ENCODE peak calls at places on chromosomes 2 and 18, in ten cellular contexts. W, C, R, J, S, Q, O, Y, V and Z are unnamed samples.

GRCh38 chr2:231708773-231709635 is 679 bp downstream of the PTMA start:
- DNase-seq in W (peak), C (no peak), R (peak), J (peak), S (peak), Q (peak), O (no peak), Y (peak), V (peak), Z (peak)

GRCh38 chr2:227862741-227863588 is 8.5 kb upstream of the DAW1 start:
- DNase-seq in W (no peak), C (peak), R (no peak), J (peak), S (peak), Q (no peak), O (peak), Y (no peak), V (peak), Z (no peak)

GRCh38 chr2:72981516-72981915 is 64.2 kb downstream of the EMX1 start:
- DNase-seq in W (no peak), C (no peak), R (no peak), J (no peak), S (peak), Q (no peak), O (no peak), Y (no peak), V (no peak), Z (no peak)

GRCh38 chr2:100820346-100821254 is 661 bp downstream of the NPAS2 start:
- DNase-seq in W (no peak), C (no peak), R (no peak), J (no peak), S (peak), Q (no peak), O (no peak), Y (no peak), V (no peak), Z (no peak)

GRCh38 chr18:5962362-5962761 is 67.0 kb upstream of the TMEM200C start:
- DNase-seq in W (no peak), C (no peak), R (no peak), J (no peak), S (no peak), Q (no peak), O (no peak), Y (no peak), V (no peak), Z (no peak)

GRCh38 chr2:102082591-102083586 is 59.7 kb upstream of the IL1R1 start:
- DNase-seq in W (peak), C (peak), R (no peak), J (peak), S (no peak), Q (no peak), O (no peak), Y (no peak), V (peak), Z (no peak)

GRCh38 chr2:69902213-69902922 is 8.6 kb downstream of the SNRNP27 start:
- DNase-seq in W (no peak), C (no peak), R (no peak), J (no peak), S (no peak), Q (no peak), O (no peak), Y (no peak), V (no peak), Z (no peak)

GRCh38 chr2:9753276-9753600 is 90.0 kb upstream of the TAF1B start:
- DNase-seq in W (peak), C (peak), R (peak), J (peak), S (peak), Q (no peak), O (peak), Y (no peak), V (peak), Z (no peak)

GRCh38 chr2:175430236-175430635 is 248.7 kb upstream of the ATP5MC3 start:
- DNase-seq in W (no peak), C (no peak), R (no peak), J (no peak), S (no peak), Q (no peak), O (no peak), Y (no peak), V (no peak), Z (no peak)

GRCh38 chr18:28071199-28071598 is 105.7 kb downstream of the CDH2 start:
- DNase-seq in W (no peak), C (no peak), R (no peak), J (no peak), S (no peak), Q (no peak), O (no peak), Y (no peak), V (no peak), Z (no peak)

GRCh38 chr2:105518897-105519296 is 120.0 kb upstream of the FHL2 start:
- DNase-seq in W (no peak), C (no peak), R (no peak), J (peak), S (no peak), Q (no peak), O (no peak), Y (peak), V (no peak), Z (no peak)

GRCh38 chr2:240704651-240705050 is 13.0 kb downstream of the AQP12A start:
- DNase-seq in W (no peak), C (no peak), R (no peak), J (no peak), S (peak), Q (no peak), O (no peak), Y (no peak), V (no peak), Z (no peak)

GRCh38 chr18:8247700-8248099 is 361.5 kb upstream of the RAB12 start:
- DNase-seq in W (no peak), C (no peak), R (no peak), J (no peak), S (no peak), Q (no peak), O (no peak), Y (no peak), V (no peak), Z (no peak)

GRCh38 chr2:86065512-86065911 is 40.2 kb downstream of the POLR1A start:
- DNase-seq in W (no peak), C (no peak), R (no peak), J (peak), S (no peak), Q (no peak), O (no peak), Y (no peak), V (no peak), Z (no peak)

GRCh38 chr2:65231121-65231520 is 3.5 kb downstream of the ACTR2 start:
- DNase-seq in W (no peak), C (no peak), R (no peak), J (peak), S (no peak), Q (no peak), O (no peak), Y (no peak), V (peak), Z (no peak)

GRCh38 chr2:239640210-239640609 is 239.4 kb upstream of the HDAC4 start:
- DNase-seq in W (no peak), C (no peak), R (no peak), J (no peak), S (no peak), Q (no peak), O (no peak), Y (no peak), V (no peak), Z (no peak)

GRCh38 chr2:142323206-142323605 is 192.4 kb upstream of the LRP1B start:
- DNase-seq in W (no peak), C (no peak), R (no peak), J (no peak), S (no peak), Q (no peak), O (no peak), Y (no peak), V (no peak), Z (no peak)

GRCh38 chr18:13112982-13113381 is 105.6 kb upstream of the LDLRAD4 start:
- DNase-seq in W (no peak), C (peak), R (no peak), J (peak), S (peak), Q (no peak), O (no peak), Y (peak), V (peak), Z (no peak)

GRCh38 chr18:43650423-43650822 is 373.1 kb upstream of the SYT4 start:
- DNase-seq in W (no peak), C (no peak), R (no peak), J (peak), S (no peak), Q (no peak), O (no peak), Y (no peak), V (no peak), Z (no peak)

GRCh38 chr2:10781746-10782145 is 30.8 kb downstream of the PDIA6 start:
- DNase-seq in W (no peak), C (no peak), R (no peak), J (no peak), S (no peak), Q (no peak), O (no peak), Y (no peak), V (no peak), Z (no peak)

DNA sequence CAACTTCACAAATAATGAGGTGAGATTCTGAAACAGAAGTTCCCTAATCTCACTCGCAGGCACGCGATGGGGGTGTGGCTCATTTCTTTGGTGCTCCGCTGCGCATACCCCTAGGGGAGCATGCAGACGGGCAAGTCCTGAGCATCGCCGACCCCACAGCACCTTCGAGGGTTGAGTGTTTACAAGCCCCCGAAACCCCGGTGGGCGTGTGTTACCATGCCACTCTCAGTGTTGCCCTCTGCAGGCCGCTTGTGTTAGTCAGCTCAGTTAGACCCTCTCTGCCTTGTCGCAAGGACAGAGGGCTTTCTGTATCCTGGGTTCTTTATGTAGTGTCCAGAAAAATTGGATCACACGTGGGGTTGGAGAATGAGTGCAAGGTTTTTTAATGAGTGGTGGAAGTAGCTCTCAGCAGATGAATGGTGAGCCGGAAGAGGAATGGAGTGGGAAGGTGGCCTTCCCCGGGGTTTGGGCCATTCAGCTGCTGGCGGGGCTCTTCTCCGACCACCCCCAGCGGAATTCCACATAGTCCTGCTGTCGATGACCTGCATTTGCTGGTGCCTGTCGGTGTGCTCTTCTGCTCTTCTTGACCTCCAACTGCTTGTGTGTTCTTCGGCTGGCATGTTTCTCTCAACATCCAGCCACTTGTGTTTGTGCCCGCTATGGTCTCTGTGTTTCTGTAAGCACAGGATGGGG is 191.3 kb downstream of the RPRM start:
- DNase-seq in W (no peak), C (no peak), R (no peak), J (no peak), S (no peak), Q (no peak), O (no peak), Y (no peak), V (no peak), Z (no peak)
- TF ChIP-seq CTCF in W (peak), C (peak), R (no peak), J (peak), S (no peak), Q (no peak), O (peak), Y (no peak), V (no peak), Z (no peak)

DNA sequence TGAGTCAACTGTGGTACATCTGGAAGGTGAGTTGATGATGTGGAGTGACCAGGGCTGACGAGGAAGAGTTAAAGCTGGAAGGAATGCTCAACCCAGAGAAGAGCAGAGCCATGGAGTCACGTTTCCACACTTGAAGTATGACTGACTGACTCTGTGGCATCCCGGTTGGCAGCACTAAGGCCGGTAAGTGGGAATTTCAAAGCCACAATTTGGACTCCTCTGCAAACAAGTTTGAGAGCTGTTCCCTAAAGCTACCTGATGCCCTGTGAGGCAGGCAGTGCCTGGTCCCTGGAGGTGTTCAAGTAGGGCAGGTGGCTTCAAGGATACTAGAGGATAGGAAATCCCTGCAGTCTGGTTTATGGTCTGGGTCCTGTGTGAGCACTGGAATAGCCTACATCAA is 69.3 kb upstream of the ITGB6 start:
- DNase-seq in W (no peak), C (no peak), R (no peak), J (no peak), S (no peak), Q (no peak), O (no peak), Y (no peak), V (no peak), Z (no peak)
- H3K4me3 ChIP-seq in W (no peak), C (no peak), R (peak), J (no peak), S (peak), Q (no peak), O (peak), Y (peak), V (peak), Z (peak)

DNA sequence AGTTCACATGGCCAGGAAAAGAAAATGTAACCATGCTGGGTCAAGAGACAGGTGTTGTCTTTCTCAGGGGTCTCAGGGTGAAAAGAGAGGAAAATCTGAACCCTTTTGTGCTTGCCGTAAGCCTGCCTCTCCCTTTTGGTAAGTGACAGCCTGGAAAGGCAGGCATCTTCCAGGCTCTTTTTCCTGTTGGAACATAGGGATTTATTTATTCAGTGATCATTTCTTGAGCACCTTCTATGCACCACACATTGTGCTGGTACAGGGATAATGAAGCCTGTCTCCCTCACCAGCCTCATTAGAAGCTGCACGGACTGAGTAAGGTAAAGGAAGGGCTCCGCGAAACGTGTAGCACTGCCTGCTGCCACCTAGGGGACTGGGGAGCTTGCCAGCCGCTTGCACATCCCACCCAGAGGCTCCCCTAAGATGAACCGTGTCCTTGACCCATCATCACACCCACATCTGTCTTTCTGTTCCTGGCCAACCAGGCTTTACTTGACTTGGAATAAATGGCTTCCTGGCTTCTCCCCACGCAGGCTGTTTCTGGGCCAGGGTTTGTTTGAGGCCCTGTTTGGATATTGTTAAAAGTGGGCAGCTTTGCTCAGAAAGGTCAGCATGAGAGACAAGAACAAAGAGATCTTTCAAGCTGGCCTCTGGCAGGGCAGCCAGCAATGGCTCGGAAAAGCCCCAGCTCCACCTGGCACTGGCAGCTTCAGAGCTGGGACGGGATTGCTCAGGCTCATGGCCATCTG is 73.3 kb upstream of the MCFD2 start:
- DNase-seq in W (no peak), C (no peak), R (no peak), J (no peak), S (no peak), Q (peak), O (no peak), Y (no peak), V (no peak), Z (no peak)
- TF ChIP-seq CTCF in W (no peak), C (peak), R (no peak), J (peak), S (no peak), Q (no peak), O (no peak), Y (no peak), V (no peak), Z (no peak)

DNA sequence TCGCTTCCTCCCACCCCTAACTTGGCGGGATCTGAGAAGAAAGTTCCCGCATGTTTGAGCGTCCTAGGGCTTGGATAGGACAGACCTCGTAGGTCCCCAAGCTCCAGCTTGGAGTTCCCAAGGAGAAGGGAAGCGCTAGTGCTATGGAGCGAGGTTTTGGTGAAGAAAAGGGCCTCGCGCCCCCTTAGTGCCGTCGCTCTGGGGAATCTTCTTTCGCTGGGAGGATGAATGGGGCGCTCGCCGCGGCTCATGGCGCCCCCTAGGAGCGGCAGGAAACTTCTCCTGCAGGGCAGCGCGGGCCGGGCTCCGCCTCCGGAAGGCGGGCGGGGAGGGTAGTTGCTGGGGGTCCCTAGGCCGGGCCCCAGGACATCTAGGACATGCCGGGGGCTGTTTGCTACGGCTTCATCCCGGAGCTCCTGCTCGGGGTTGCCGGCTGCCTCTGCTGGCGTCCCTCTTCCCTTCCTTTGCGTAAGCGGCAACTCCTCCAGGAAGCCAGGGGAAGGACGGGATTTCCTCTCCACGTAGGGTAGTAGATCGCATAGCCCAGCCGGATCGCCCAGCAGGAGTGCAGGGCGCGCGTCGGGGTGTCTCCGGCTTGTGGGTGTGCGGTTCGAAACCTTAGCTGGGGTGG is 11.9 kb upstream of the SKOR2 start:
- DNase-seq in W (no peak), C (no peak), R (no peak), J (peak), S (no peak), Q (no peak), O (no peak), Y (no peak), V (no peak), Z (no peak)
- H3K4me3 ChIP-seq in W (no peak), C (no peak), R (no peak), J (peak), S (no peak), Q (no peak), O (no peak), Y (peak), V (no peak), Z (peak)

DNA sequence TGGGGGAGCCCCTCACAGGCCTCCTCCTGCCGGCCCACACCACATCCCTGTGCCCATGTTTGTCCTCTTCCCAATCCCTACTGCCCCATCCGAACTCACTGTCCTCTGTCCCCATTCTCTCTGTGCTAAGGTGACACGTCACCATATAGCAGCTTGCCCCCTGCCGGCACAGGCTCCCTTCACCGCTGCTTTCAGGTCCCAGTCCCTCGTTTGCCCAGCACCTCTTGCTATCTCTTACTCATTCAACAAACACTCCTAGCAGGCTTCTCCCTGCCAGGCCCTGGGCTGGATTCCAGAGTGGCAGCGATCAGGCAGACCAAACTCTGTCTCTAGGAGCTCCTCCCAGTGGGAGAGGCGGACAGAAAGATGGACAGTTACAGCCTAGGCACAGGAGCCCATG is 74.3 kb downstream of the TFCP2L1 start:
- DNase-seq in W (no peak), C (no peak), R (no peak), J (no peak), S (peak), Q (no peak), O (no peak), Y (peak), V (no peak), Z (no peak)
- TF ChIP-seq CTCF in W (no peak), C (no peak), R (no peak), J (no peak), S (no peak), Q (no peak), O (no peak), Y (no peak), V (no peak), Z (no peak)

DNA sequence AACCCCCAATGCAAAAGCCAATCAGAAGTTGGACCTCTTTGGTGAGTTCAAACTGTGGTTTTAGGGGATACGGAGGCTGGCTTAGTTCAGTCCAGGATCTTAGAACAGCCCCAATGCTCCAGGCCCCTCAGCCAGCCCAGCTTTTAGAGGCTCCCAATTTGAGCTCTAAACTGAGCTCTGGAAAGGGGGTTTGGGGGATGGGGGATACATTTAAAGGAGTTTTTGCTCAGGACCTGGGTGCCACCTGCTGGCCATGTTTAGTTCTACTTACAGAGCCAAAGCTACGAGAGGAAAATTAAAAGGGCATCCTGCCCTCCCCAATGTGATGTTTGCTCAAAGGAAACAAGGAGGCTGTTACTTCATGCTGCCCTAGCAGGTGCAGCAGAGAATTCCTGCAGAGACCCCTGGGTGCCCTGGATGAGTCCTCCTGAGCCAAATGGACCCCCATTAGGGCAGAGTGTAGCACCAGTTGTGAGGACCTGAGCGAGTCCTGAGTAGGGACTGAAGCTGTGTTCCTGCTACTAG is 15.9 kb upstream of the TMEM214 start:
- DNase-seq in W (no peak), C (no peak), R (peak), J (peak), S (no peak), Q (peak), O (no peak), Y (peak), V (peak), Z (no peak)
- H3K4me3 ChIP-seq in W (no peak), C (no peak), R (no peak), J (no peak), S (no peak), Q (no peak), O (no peak), Y (no peak), V (no peak), Z (no peak)

GRCh38 chr2:3738454-3738853 is 35.1 kb downstream of the DCDC2C start:
- DNase-seq in W (no peak), C (no peak), R (no peak), J (peak), S (no peak), Q (no peak), O (no peak), Y (no peak), V (peak), Z (no peak)
- TF ChIP-seq CTCF in W (no peak), C (peak), R (no peak), J (peak), S (peak), Q (no peak), O (peak), Y (no peak), V (peak), Z (no peak)